ENCODE peak calls at places on chromosome 13, in four cellular contexts. D, K, R and I are unnamed samples.

GRCh38 chr13:33931397-33931987 is 113.5 kb downstream of the RFC3 start:
- DNase-seq in D (peak), R (no peak), K (peak), I (peak)

GRCh38 chr13:77387607-77388200 is 60.8 kb upstream of the MYCBP2 start:
- DNase-seq in D (no peak), K (no peak), R (no peak), I (no peak)

GRCh38 chr13:33111414-33112110 is 95.3 kb downstream of the KL start:
- DNase-seq in R (no peak), D (no peak), K (no peak), I (no peak)

GRCh38 chr13:78689011-78689410 is 30.1 kb upstream of the OBI1 start:
- DNase-seq in K (no peak), D (no peak), R (no peak), I (no peak)

GRCh38 chr13:19581675-19582074 is 20.3 kb upstream of the TPTE2 start:
- DNase-seq in D (no peak), R (no peak), K (no peak), I (no peak)

GRCh38 chr13:102040812-102041211 is 361.0 kb downstream of the FGF14 start:
- DNase-seq in K (no peak), R (no peak), D (no peak), I (no peak)

GRCh38 chr13:45882626-45883025 is 31.1 kb upstream of the SIAH3 start:
- DNase-seq in K (no peak), R (no peak), D (no peak), I (no peak)

GRCh38 chr13:93108111-93108581 is 118.5 kb upstream of the GPC6 start:
- DNase-seq in K (no peak), R (no peak), D (no peak), I (no peak)

GRCh38 chr13:35855531-35856019 is 275.6 kb downstream of the DCLK1 start:
- DNase-seq in D (peak), K (no peak), R (peak), I (no peak)

GRCh38 chr13:114226088-114226487 is 8.6 kb upstream of the CDC16 start:
- DNase-seq in D (no peak), K (no peak), R (no peak), I (no peak)

GRCh38 chr13:61275251-61275650 is 140.4 kb downstream of the PCDH20 start:
- DNase-seq in K (no peak), D (no peak), R (no peak), I (no peak)

GRCh38 chr13:20057214-20057613 is 98.7 kb downstream of the ZMYM2 start:
- DNase-seq in R (no peak), K (no peak), D (no peak), I (no peak)

GRCh38 chr13:112241288-112241687 is 134.9 kb upstream of the SPACA7 start:
- DNase-seq in D (no peak), R (no peak), K (no peak), I (no peak)

DNA sequence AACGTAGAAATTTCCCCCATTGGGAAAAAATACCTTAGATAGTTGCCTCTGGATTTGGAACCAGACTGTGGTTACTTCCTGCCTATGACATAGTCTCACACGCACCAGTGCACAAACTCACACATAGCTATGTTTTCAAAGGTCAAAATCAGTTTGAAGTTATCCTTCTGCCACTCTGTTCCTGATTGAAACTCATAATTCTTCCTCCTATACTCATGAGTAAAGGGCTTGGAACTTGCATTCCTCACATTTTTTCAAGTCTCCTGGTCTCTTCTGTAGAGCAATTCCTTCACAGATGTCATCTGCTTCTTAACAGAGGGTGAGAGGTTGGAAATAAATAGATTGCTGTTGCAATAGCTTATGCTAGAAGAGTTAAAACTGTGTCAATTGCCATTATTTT is 18.6 kb upstream of the POSTN start:
- DNase-seq in R (no peak), D (no peak), K (no peak), I (no peak)
- TF ChIP-seq POLR2AphosphoS5 in R (no peak), D (no peak), K (no peak), I (no peak)

GRCh38 chr13:30796833-30797601 is 61.7 kb downstream of the ALOX5AP start:
- DNase-seq in D (no peak), K (no peak), R (no peak), I (no peak)
- TF ChIP-seq EGR1 in D (no peak), K (no peak), R (no peak), I (no peak)

GRCh38 chr13:24650157-24650556 is 30.1 kb upstream of the ATP12A start:
- DNase-seq in D (no peak), K (no peak), R (no peak), I (no peak)

GRCh38 chr13:24649685-24650038 is 30.5 kb upstream of the ATP12A start:
- DNase-seq in K (no peak), R (no peak), D (no peak), I (no peak)

GRCh38 chr13:24651718-24652345 is 28.4 kb upstream of the ATP12A start:
- DNase-seq in D (no peak), R (no peak), K (no peak), I (no peak)

GRCh38 chr13:24654741-24655140 is 25.5 kb upstream of the ATP12A start:
- DNase-seq in R (no peak), D (no peak), K (no peak), I (no peak)

GRCh38 chr13:24652346-24652745 is 27.9 kb upstream of the ATP12A start:
- DNase-seq in K (no peak), R (no peak), D (no peak), I (no peak)
- TF ChIP-seq POLR2AphosphoS5 in K (no peak), R (no peak), D (no peak), I (no peak)

GRCh38 chr13:108662528-108662927 is 33.1 kb downstream of the MYO16 start:
- DNase-seq in D (no peak), R (no peak), K (no peak), I (no peak)
- TF ChIP-seq EGR1 in D (no peak), R (no peak), K (no peak), I (no peak)

DNA sequence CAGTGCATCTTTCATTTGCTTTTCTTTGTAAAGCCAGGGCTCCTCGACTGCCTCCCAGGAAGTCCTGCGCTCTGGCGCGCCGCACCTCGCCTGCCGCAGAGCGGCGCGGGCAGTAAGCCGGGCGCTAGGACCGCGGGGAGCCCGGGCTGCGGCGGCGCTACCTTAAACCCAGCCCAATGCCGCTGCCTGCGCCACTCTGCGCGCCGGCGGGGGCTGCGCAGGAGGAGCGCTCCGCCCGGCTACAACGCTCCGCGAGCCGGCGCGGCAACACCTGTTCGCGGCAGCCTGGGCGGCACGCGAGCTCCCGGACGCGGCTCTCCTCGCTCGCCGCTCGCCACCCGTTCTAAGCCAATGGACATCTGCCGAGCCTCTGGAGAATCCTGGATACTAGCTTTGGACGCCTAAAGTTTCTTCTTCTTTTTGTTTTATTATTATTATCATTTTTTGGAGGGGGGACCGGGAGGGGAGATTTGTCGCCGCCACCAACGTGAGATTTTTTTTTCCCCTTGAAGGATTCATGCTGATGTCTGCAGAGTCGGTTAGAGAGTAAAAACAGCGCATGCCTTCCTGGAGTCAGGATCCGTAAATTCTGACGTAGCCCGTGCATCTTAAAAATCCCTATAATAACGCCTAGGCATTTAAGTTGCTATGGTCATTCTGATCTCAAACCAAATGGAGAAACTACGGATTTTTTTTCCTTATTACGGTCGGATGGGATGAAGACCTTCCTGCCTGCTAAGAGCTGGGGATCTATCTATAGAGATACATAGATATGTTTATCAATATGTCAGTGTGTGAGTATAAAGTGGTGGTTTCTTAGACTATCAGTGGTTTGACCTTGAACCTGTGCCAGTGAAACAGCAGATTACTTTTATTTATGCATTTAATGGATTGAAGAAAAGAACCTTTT is at the start of gene FGF9:
- DNase-seq in R (peak), D (peak), K (peak), I (peak)
- TF ChIP-seq POLR2AphosphoS5 in R (no peak), D (peak), K (no peak), I (no peak)

GRCh38 chr13:74015137-74015536 is 119.1 kb downstream of the KLF12 start:
- DNase-seq in D (no peak), R (no peak), K (no peak), I (peak)
- TF ChIP-seq EGR1 in D (no peak), R (no peak), K (no peak), I (no peak)

GRCh38 chr13:110713642-110713952 is at the start of gene ING1:
- DNase-seq in D (no peak), K (no peak), R (no peak), I (no peak)

GRCh38 chr13:110714798-110715394 is 1.4 kb downstream of the ING1 start:
- DNase-seq in K (no peak), D (no peak), R (peak), I (no peak)

GRCh38 chr13:110713981-110714797 is 689 bp downstream of the ING1 start:
- DNase-seq in R (peak), D (no peak), K (no peak), I (no peak)

GRCh38 chr13:110716235-110716505 is 2.7 kb downstream of the ING1 start:
- DNase-seq in R (no peak), D (no peak), K (no peak), I (peak)

GRCh38 chr13:110715395-110716234 is 2.1 kb downstream of the ING1 start:
- DNase-seq in R (peak), K (peak), D (peak), I (peak)
- TF ChIP-seq POLR2AphosphoS5 in R (no peak), K (no peak), D (no peak), I (no peak)

GRCh38 chr13:109743706-109744453 is 42.5 kb downstream of the IRS2 start:
- DNase-seq in R (no peak), D (no peak), K (no peak), I (peak)
- TF ChIP-seq EGR1 in R (no peak), D (no peak), K (no peak), I (no peak)